ENCODE peak calls at places on chromosomes 13 and 19, in six cellular contexts. One of them, this sample, is unnamed.

GRCh38 chr19:35500611-35501010 is 10.3 kb upstream of the KRTDAP start:
- DNase-seq in H9: no peak
- DNase-seq in H1: no peak
- DNase-seq in trophoblast cell: no peak
- DNase-seq in mesenchymal stem cell: no peak
- DNase-seq in IMR-90: no peak
- DNase-seq in this sample: no peak

GRCh38 chr19:30856786-30857185 is 484.6 kb downstream of the ZNF536 start:
- DNase-seq in H9: no peak
- DNase-seq in H1: peak; percentile 16
- DNase-seq in trophoblast cell: no peak
- DNase-seq in mesenchymal stem cell: no peak
- DNase-seq in IMR-90: no peak
- DNase-seq in this sample: no peak

GRCh38 chr19:437027-437426 is 23.8 kb downstream of the SHC2 start:
- DNase-seq in H9: no peak
- DNase-seq in H1: no peak
- DNase-seq in trophoblast cell: no peak
- DNase-seq in mesenchymal stem cell: no peak
- DNase-seq in IMR-90: no peak
- DNase-seq in this sample: no peak

GRCh38 chr13:111662895-111663294 is 342.5 kb downstream of the TEX29 start:
- DNase-seq in H9: no peak
- DNase-seq in H1: no peak
- DNase-seq in trophoblast cell: no peak
- DNase-seq in mesenchymal stem cell: no peak
- DNase-seq in IMR-90: no peak
- DNase-seq in this sample: no peak

GRCh38 chr13:26726684-26727083 is 33.9 kb downstream of the GPR12 start:
- DNase-seq in H9: no peak
- DNase-seq in H1: no peak
- DNase-seq in trophoblast cell: no peak
- DNase-seq in mesenchymal stem cell: no peak
- DNase-seq in IMR-90: no peak
- DNase-seq in this sample: no peak

GRCh38 chr13:39765801-39766463 is 110.5 kb downstream of the COG6 start:
- DNase-seq in H9: peak; percentile 53
- DNase-seq in H1: no peak
- DNase-seq in trophoblast cell: no peak
- DNase-seq in mesenchymal stem cell: peak; percentile 14
- DNase-seq in IMR-90: no peak
- DNase-seq in this sample: no peak

GRCh38 chr13:65719831-65720230 is 1510.3 kb downstream of the PCDH9 start:
- DNase-seq in H9: no peak
- DNase-seq in H1: no peak
- DNase-seq in trophoblast cell: no peak
- DNase-seq in mesenchymal stem cell: no peak
- DNase-seq in IMR-90: no peak
- DNase-seq in this sample: no peak

GRCh38 chr19:38506375-38506722 is 72.9 kb downstream of the RYR1 start:
- DNase-seq in H9: no peak
- DNase-seq in H1: no peak
- DNase-seq in trophoblast cell: no peak
- DNase-seq in mesenchymal stem cell: no peak
- DNase-seq in IMR-90: no peak
- DNase-seq in this sample: no peak

GRCh38 chr19:56347163-56347778 is 32.6 kb upstream of the ZSCAN5A start:
- DNase-seq in H9: no peak
- DNase-seq in H1: no peak
- DNase-seq in trophoblast cell: no peak
- DNase-seq in mesenchymal stem cell: no peak
- DNase-seq in IMR-90: no peak
- DNase-seq in this sample: no peak

GRCh38 chr19:44803442-44804428 is 5.2 kb upstream of the BCAM start:
- DNase-seq in H9: no peak
- DNase-seq in H1: no peak
- DNase-seq in trophoblast cell: no peak
- DNase-seq in mesenchymal stem cell: no peak
- DNase-seq in IMR-90: no peak
- DNase-seq in this sample: no peak

GRCh38 chr19:15551183-15552004 is 43.1 kb downstream of the CYP4F22 start:
- DNase-seq in H9: peak; percentile 97
- DNase-seq in H1: no peak
- DNase-seq in trophoblast cell: no peak
- DNase-seq in mesenchymal stem cell: no peak
- DNase-seq in IMR-90: no peak
- DNase-seq in this sample: no peak

GRCh38 chr13:95834134-95834765 is 157.3 kb downstream of the DNAJC3 start:
- DNase-seq in H9: peak; percentile 58
- DNase-seq in H1: peak; percentile 81
- DNase-seq in trophoblast cell: peak; percentile 42
- DNase-seq in mesenchymal stem cell: peak; percentile 71
- DNase-seq in IMR-90: peak; percentile 57
- DNase-seq in this sample: peak; percentile 74

GRCh38 chr13:99347911-99348451 is 40.8 kb upstream of the GPR183 start:
- DNase-seq in H9: no peak
- DNase-seq in H1: peak; percentile 17
- DNase-seq in trophoblast cell: no peak
- DNase-seq in mesenchymal stem cell: no peak
- DNase-seq in IMR-90: no peak
- DNase-seq in this sample: no peak

GRCh38 chr13:112942689-112943308 is 26.2 kb upstream of the MCF2L start:
- DNase-seq in H9: peak; percentile 94
- DNase-seq in H1: peak; percentile 99
- DNase-seq in trophoblast cell: peak; percentile 90
- DNase-seq in mesenchymal stem cell: peak; percentile 90
- DNase-seq in IMR-90: peak; percentile 91
- DNase-seq in this sample: peak; percentile 97
- H4K91ac ChIP-seq in H9: no peak overlapping the region
- H4K91ac ChIP-seq in H1: no peak overlapping the region
- H4K91ac ChIP-seq in trophoblast cell: no peak overlapping the region
- H4K91ac ChIP-seq in mesenchymal stem cell: no peak overlapping the region
- H4K91ac ChIP-seq in IMR-90: no peak overlapping the region
- H4K91ac ChIP-seq in this sample: no peak overlapping the region

GRCh38 chr19:31944286-31944685 is 401.1 kb upstream of the ZNF507 start:
- DNase-seq in H9: no peak
- DNase-seq in H1: no peak
- DNase-seq in trophoblast cell: no peak
- DNase-seq in mesenchymal stem cell: no peak
- DNase-seq in IMR-90: no peak
- DNase-seq in this sample: no peak
- H4K91ac ChIP-seq in H9: no peak overlapping the region
- H4K91ac ChIP-seq in H1: no peak overlapping the region
- H4K91ac ChIP-seq in trophoblast cell: no peak overlapping the region
- H4K91ac ChIP-seq in mesenchymal stem cell: no peak overlapping the region
- H4K91ac ChIP-seq in IMR-90: no peak overlapping the region
- H4K91ac ChIP-seq in this sample: no peak overlapping the region

DNA sequence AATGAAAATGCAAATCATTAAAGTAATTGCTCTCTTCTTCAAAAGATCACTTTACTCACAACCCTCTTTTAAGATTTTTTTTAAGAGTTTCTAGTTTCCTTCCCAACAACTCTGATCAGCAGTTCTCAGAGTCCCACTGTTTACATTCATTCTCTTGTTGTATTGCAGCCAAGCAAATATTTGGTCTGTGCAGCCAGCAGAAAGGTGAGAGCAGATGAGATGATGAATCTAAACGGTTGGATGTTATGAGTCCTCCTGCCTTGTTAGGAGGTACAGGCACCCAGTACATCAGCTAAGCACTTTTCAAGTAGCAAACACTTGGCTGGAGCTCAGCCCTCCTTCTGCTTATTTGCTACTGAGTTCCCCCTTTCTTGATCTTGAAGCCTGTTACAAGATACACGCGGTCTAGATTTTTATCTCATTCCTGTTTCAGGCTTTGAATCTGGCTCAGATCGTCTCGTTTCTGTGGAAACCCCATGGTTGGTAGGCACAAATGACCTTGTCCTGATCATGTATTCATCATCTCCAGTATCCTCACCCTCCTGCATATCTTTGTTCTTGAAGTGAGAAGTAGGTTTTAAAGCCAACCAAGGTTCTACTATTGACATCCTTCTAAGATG is 300.7 kb downstream of the DCT start:
- DNase-seq in H9: no peak
- DNase-seq in H1: no peak
- DNase-seq in trophoblast cell: no peak
- DNase-seq in mesenchymal stem cell: peak; percentile 16
- DNase-seq in IMR-90: peak; percentile 37
- DNase-seq in this sample: no peak
- H4K91ac ChIP-seq in H9: no peak overlapping the region
- H4K91ac ChIP-seq in H1: no peak overlapping the region
- H4K91ac ChIP-seq in trophoblast cell: no peak overlapping the region
- H4K91ac ChIP-seq in mesenchymal stem cell: no peak overlapping the region
- H4K91ac ChIP-seq in IMR-90: no peak overlapping the region
- H4K91ac ChIP-seq in this sample: no peak overlapping the region

GRCh38 chr19:16760990-16761389 is 41.3 kb downstream of the NWD1 start:
- DNase-seq in H9: no peak
- DNase-seq in H1: no peak
- DNase-seq in trophoblast cell: no peak
- DNase-seq in mesenchymal stem cell: no peak
- DNase-seq in IMR-90: no peak
- DNase-seq in this sample: no peak
- H4K91ac ChIP-seq in H9: no peak overlapping the region
- H4K91ac ChIP-seq in H1: no peak overlapping the region
- H4K91ac ChIP-seq in trophoblast cell: no peak overlapping the region
- H4K91ac ChIP-seq in mesenchymal stem cell: no peak overlapping the region
- H4K91ac ChIP-seq in IMR-90: no peak overlapping the region
- H4K91ac ChIP-seq in this sample: no peak overlapping the region

GRCh38 chr13:79352107-79352506 is 53.9 kb downstream of the RBM26 start:
- DNase-seq in H9: no peak
- DNase-seq in H1: no peak
- DNase-seq in trophoblast cell: no peak
- DNase-seq in mesenchymal stem cell: peak; percentile 16
- DNase-seq in IMR-90: peak; percentile 34
- DNase-seq in this sample: no peak
- H4K91ac ChIP-seq in H9: no peak overlapping the region
- H4K91ac ChIP-seq in H1: no peak overlapping the region
- H4K91ac ChIP-seq in trophoblast cell: no peak overlapping the region
- H4K91ac ChIP-seq in mesenchymal stem cell: no peak overlapping the region
- H4K91ac ChIP-seq in IMR-90: no peak overlapping the region
- H4K91ac ChIP-seq in this sample: no peak overlapping the region